ENCODE peak calls at places on chromosomes 16 and 17, in nine cellular contexts. One of them, this sample, is unnamed.

GRCh38 chr17:10105513-10106001 is 92.8 kb downstream of the GAS7 start:
- DNase-seq in retinal pigment epithelial cell: no peak
- DNase-seq in LoVo: no peak
- DNase-seq in naive B cell: no peak
- DNase-seq in mammary epithelial cell: no peak
- DNase-seq in pancreas: no peak
- DNase-seq in COLO829: no peak
- DNase-seq in CD4-positive, alpha-beta memory T cell: no peak
- DNase-seq in NCI-H1436: no peak
- DNase-seq in this sample: no peak

GRCh38 chr16:2180461-2180860 is 15.9 kb downstream of the CASKIN1 start:
- DNase-seq in retinal pigment epithelial cell: no peak
- DNase-seq in LoVo: no peak
- DNase-seq in naive B cell: no peak
- DNase-seq in mammary epithelial cell: no peak
- DNase-seq in pancreas: no peak
- DNase-seq in COLO829: no peak
- DNase-seq in CD4-positive, alpha-beta memory T cell: no peak
- DNase-seq in NCI-H1436: no peak
- DNase-seq in this sample: no peak

GRCh38 chr17:50630524-50631194 is 4.0 kb upstream of the ABCC3 start:
- DNase-seq in retinal pigment epithelial cell: no peak
- DNase-seq in LoVo: peak; percentile 77
- DNase-seq in naive B cell: peak; percentile 27
- DNase-seq in mammary epithelial cell: peak; percentile 41
- DNase-seq in pancreas: peak; percentile 78
- DNase-seq in COLO829: peak; percentile 53
- DNase-seq in CD4-positive, alpha-beta memory T cell: peak; percentile 39
- DNase-seq in NCI-H1436: peak; percentile 65
- DNase-seq in this sample: peak; percentile 90

GRCh38 chr16:85569615-85570212 is 43.4 kb upstream of the GSE1 start:
- DNase-seq in retinal pigment epithelial cell: no peak
- DNase-seq in LoVo: no peak
- DNase-seq in naive B cell: peak; percentile 44
- DNase-seq in mammary epithelial cell: peak; percentile 27
- DNase-seq in pancreas: peak; percentile 37
- DNase-seq in COLO829: no peak
- DNase-seq in CD4-positive, alpha-beta memory T cell: peak; percentile 21
- DNase-seq in NCI-H1436: no peak
- DNase-seq in this sample: no peak

GRCh38 chr17:43416998-43417891 is 18.5 kb downstream of the ARL4D start:
- DNase-seq in retinal pigment epithelial cell: no peak
- DNase-seq in LoVo: no peak
- DNase-seq in naive B cell: no peak
- DNase-seq in mammary epithelial cell: peak; percentile 60
- DNase-seq in pancreas: no peak
- DNase-seq in COLO829: no peak
- DNase-seq in CD4-positive, alpha-beta memory T cell: no peak
- DNase-seq in NCI-H1436: peak; percentile 42
- DNase-seq in this sample: no peak

GRCh38 chr16:51465026-51465425 is 314.0 kb upstream of the SALL1 start:
- DNase-seq in retinal pigment epithelial cell: peak; percentile 37
- DNase-seq in LoVo: no peak
- DNase-seq in naive B cell: no peak
- DNase-seq in mammary epithelial cell: peak; percentile 3
- DNase-seq in pancreas: no peak
- DNase-seq in COLO829: no peak
- DNase-seq in CD4-positive, alpha-beta memory T cell: no peak
- DNase-seq in NCI-H1436: no peak
- DNase-seq in this sample: no peak

GRCh38 chr17:9002610-9003354 is 18.5 kb upstream of the NTN1 start:
- DNase-seq in retinal pigment epithelial cell: no peak
- DNase-seq in LoVo: no peak
- DNase-seq in naive B cell: peak; percentile 39
- DNase-seq in mammary epithelial cell: peak; percentile 28
- DNase-seq in pancreas: no peak
- DNase-seq in COLO829: no peak
- DNase-seq in CD4-positive, alpha-beta memory T cell: no peak
- DNase-seq in NCI-H1436: no peak
- DNase-seq in this sample: peak; percentile 47

GRCh38 chr17:72386619-72387237 is 265.9 kb downstream of the SOX9 start:
- DNase-seq in retinal pigment epithelial cell: no peak
- DNase-seq in LoVo: no peak
- DNase-seq in naive B cell: no peak
- DNase-seq in mammary epithelial cell: no peak
- DNase-seq in pancreas: no peak
- DNase-seq in COLO829: no peak
- DNase-seq in CD4-positive, alpha-beta memory T cell: no peak
- DNase-seq in NCI-H1436: peak; percentile 60
- DNase-seq in this sample: no peak

GRCh38 chr17:73953206-73954033 is 250.1 kb upstream of the RPL38 start:
- DNase-seq in retinal pigment epithelial cell: no peak
- DNase-seq in LoVo: no peak
- DNase-seq in naive B cell: no peak
- DNase-seq in mammary epithelial cell: no peak
- DNase-seq in pancreas: no peak
- DNase-seq in COLO829: no peak
- DNase-seq in CD4-positive, alpha-beta memory T cell: no peak
- DNase-seq in NCI-H1436: no peak
- DNase-seq in this sample: no peak

This sample was measured in A549.